ENCODE peak calls at places on chromosomes 4 and X, in ten cellular contexts. J is prostate gland, X is stomach, P is uterus, L is ovary, S is adrenal gland, R is breast epithelium, I is transverse colon, G is testis, O is HCT116. F is an unnamed sample.

GRCh38 chrX:11100281-11101035 is 10.7 kb upstream of the HCCS start:
- DNase-seq in J (peak; percentile 36), S (peak; percentile 28), X (peak; percentile 34), O (no peak), I (peak; percentile 20), P (peak; percentile 52), R (peak; percentile 44), L (no peak), G (peak; percentile 53), F (peak; percentile 33)

GRCh38 chrX:131895002-131895401 is 128.1 kb upstream of the STK26 start:
- DNase-seq in I (no peak), S (no peak), R (no peak), J (no peak), P (no peak), G (no peak), X (no peak), O (no peak), L (no peak), F (no peak)

GRCh38 chrX:118528089-118528753 is 32.6 kb downstream of the DOCK11 start:
- DNase-seq in S (no peak), L (no peak), J (no peak), G (no peak), P (no peak), R (no peak), I (peak; percentile 21), O (no peak), X (no peak), F (no peak)

GRCh38 chrX:107676559-107677378 is 48.5 kb downstream of the PRPS1 start:
- DNase-seq in G (peak; percentile 80), P (peak; percentile 87), J (peak; percentile 77), S (peak; percentile 91), R (peak; percentile 91), L (peak; percentile 81), X (peak; percentile 77), I (peak; percentile 74), O (peak; percentile 78), F (peak; percentile 81)

GRCh38 chr4:69882150-69882549 is 22.2 kb upstream of the SULT1E1 start:
- DNase-seq in I (no peak), P (no peak), R (no peak), O (no peak), L (no peak), J (no peak), S (no peak), X (no peak), G (no peak), F (no peak)

GRCh38 chr4:37538931-37539330 is 147.2 kb downstream of the RELL1 start:
- DNase-seq in R (no peak), O (no peak), X (no peak), I (no peak), S (no peak), J (no peak), L (no peak), G (no peak), P (no peak), F (no peak)

GRCh38 chr4:72383439-72383838 is 185.6 kb downstream of the ADAMTS3 start:
- DNase-seq in O (no peak), R (no peak), L (no peak), G (no peak), I (no peak), J (no peak), S (no peak), X (no peak), P (no peak), F (no peak)

GRCh38 chr4:34293459-34293858 is 1950.9 kb downstream of the ARAP2 start:
- DNase-seq in X (no peak), J (no peak), L (no peak), S (no peak), I (no peak), G (no peak), O (peak; percentile 72), R (no peak), P (no peak), F (no peak)

GRCh38 chrX:154002215-154002719 is 17.4 kb downstream of the IRAK1 start:
- DNase-seq in P (no peak), S (peak; percentile 58), O (no peak), R (no peak), L (no peak), X (no peak), J (no peak), G (no peak), I (peak; percentile 54), F (no peak)

GRCh38 chr4:4488405-4489404 is 53.1 kb downstream of the STX18 start:
- DNase-seq in S (peak; percentile 77), L (peak; percentile 70), P (peak; percentile 77), R (peak; percentile 26), O (peak; percentile 60), X (peak; percentile 78), I (peak; percentile 77), J (peak; percentile 49), G (peak; percentile 81), F (peak; percentile 76)

GRCh38 chr4:88528861-88529260 is 5.3 kb upstream of the PYURF start:
- DNase-seq in S (no peak), G (no peak), J (no peak), X (no peak), O (no peak), P (no peak), I (no peak), L (no peak), R (no peak), F (no peak)

GRCh38 chrX:97096385-97096784 is 212.7 kb downstream of the RPA4 start:
- DNase-seq in X (no peak), S (no peak), P (no peak), I (no peak), G (no peak), R (no peak), O (no peak), L (no peak), J (no peak), F (no peak)

GRCh38 chr4:151227731-151228130 is 49.2 kb upstream of the PRSS48 start:
- DNase-seq in S (peak; percentile 38), L (no peak), J (no peak), G (peak; percentile 61), R (peak; percentile 55), I (peak; percentile 18), X (no peak), O (no peak), P (peak; percentile 57), F (peak; percentile 47)

GRCh38 chrX:19743386-19743785 is 144.0 kb downstream of the SH3KBP1 start:
- DNase-seq in R (no peak), X (no peak), S (no peak), P (no peak), J (no peak), O (no peak), I (peak; percentile 17), G (no peak), L (no peak), F (no peak)

GRCh38 chr4:48836658-48837057 is 5.8 kb downstream of the OCIAD1 start:
- DNase-seq in L (no peak), O (no peak), G (no peak), S (no peak), P (no peak), R (no peak), I (no peak), X (no peak), J (no peak), F (no peak)

GRCh38 chr4:48841045-48841827 is 10.3 kb downstream of the OCIAD1 start:
- DNase-seq in R (no peak), J (no peak), O (no peak), G (no peak), I (no peak), S (no peak), L (no peak), P (no peak), X (no peak), F (no peak)
- TF ChIP-seq POLR2A in R (no peak), J (no peak), O (no peak), G (no peak), I (no peak), S (no peak), L (no peak), P (no peak), X (no peak), F (no peak)

GRCh38 chrX:85620466-85620865 is 241.0 kb upstream of the POF1B start:
- DNase-seq in L (no peak), I (no peak), S (no peak), J (no peak), G (no peak), X (no peak), P (no peak), R (no peak), O (no peak), F (no peak)
- H3K27ac ChIP-seq in L (no peak overlapping the region), I (no peak overlapping the region), S (no peak overlapping the region), J (no peak overlapping the region), G (no peak overlapping the region), X (no peak overlapping the region), P (no peak overlapping the region), R (no peak overlapping the region), O (no peak overlapping the region), F (no peak overlapping the region)

DNA sequence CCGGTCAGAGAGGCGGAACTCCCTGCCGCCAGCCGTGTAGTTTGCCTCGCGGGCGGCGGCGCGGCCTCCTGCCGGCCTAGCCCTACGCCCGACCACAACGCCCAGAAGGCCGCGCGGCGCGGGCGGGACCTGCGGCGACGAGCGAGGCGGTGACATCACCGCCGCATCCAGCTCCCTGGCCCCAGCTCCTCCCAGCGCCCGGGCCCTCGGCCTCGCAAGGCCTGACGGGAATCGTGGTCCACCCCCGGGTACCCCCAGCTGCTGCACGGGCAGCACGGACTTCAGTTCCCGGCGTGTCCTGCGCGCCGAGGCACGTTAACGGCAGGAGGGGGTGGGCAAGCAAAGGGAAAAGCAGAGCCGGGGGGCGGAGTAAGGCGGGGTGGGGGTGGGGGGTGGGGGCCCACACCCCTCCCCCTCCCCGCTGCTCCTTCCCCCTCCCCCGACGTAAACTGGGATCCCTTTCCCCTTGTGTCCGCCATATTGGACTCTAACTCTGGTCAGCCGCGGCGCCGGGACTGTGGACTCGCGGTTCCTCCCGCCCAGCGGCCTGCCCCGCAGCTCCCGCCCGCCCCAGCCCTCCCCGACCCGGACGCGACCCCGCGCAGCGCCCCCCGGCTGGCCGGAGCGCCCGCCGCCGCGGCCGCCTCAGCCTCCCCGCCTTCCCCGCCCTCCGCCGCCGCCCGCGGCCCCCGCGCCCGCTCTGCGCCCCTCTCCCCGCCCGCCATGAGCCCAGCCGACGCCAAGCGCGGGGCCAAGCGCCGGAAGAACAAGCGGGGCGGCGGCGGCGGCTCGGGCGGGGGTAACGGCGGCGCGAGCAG is at the start of gene FAM193A:
- DNase-seq in R (peak; percentile 99), J (peak; percentile 99), L (peak; percentile 99), X (peak; percentile 99), O (peak; percentile 99), I (peak; percentile 99), P (peak; percentile 99), G (peak; percentile 99), S (peak; percentile 99), F (peak; percentile 98)
- TF ChIP-seq POLR2A in R (no peak), J (peak; percentile 56), L (no peak), X (no peak), O (peak; percentile 71), I (no peak), P (peak; percentile 64), G (no peak), S (peak; percentile 76), F (peak; percentile 52)

DNA sequence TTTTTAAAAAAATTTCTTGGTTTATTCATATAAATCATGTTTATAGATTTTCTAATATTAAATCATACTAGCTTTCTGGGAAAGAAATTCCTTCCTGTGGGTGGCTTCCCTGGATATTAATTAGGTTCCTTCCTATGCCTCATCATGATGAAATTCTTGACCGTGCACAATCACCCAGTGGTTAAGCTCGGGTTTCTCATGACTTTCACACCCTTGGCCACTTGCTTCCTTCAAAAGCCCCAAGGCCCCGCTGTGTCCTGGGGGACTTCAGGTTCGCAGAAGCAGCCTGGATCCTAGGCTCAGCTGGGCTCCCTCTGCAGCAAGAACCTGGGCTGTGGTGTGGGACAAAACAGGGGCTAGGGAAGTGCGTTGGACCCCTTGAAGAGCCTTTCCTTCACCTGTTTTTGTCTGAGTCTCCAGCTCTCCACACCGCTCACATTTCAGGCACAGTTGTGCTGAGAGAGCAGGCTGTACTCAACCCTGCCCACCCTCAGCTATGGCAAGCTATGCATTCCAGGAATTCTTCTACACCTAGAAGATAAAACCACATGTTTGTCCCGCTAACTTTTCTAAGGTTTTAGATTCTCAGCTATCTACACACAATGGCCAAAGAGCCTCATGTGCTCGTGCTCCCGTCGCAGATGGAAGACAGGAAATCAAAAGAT is 48.9 kb upstream of the TMSB15B start:
- DNase-seq in S (no peak), O (no peak), X (no peak), R (no peak), L (no peak), P (no peak), I (no peak), G (no peak), J (no peak), F (no peak)
- H3K27ac ChIP-seq in S (no peak overlapping the region), O (no peak overlapping the region), X (no peak overlapping the region), R (no peak overlapping the region), L (no peak overlapping the region), P (no peak overlapping the region), I (no peak overlapping the region), G (no peak overlapping the region), J (no peak overlapping the region), F (no peak overlapping the region)